ENCODE peak calls at places on chromosome 11, in six cellular contexts. P is H9, F is body of pancreas, Z is AG04450, N is MM.1S, B is GM23248. O is an unnamed sample.

GRCh38 chr11:17601206-17602075 is 54.4 kb downstream of the OTOG start:
- DNase-seq in P (no peak), F (no peak), Z (no peak), N (no peak), B (no peak), O (peak; percentile 93)

GRCh38 chr11:131430466-131431176 is 60.2 kb downstream of the NTM start:
- DNase-seq in P (no peak), F (no peak), Z (no peak), N (no peak), B (no peak), O (no peak)

GRCh38 chr11:86926975-86927374 is 28.2 kb downstream of the FZD4 start:
- DNase-seq in P (no peak), F (no peak), Z (no peak), N (no peak), B (peak; percentile 35), O (no peak)

GRCh38 chr11:6598555-6598954 is 4.9 kb downstream of the RRP8 start:
- DNase-seq in P (no peak), F (no peak), Z (no peak), N (no peak), B (no peak), O (no peak)

GRCh38 chr11:112300094-112300786 is 39.6 kb upstream of the PLET1 start:
- DNase-seq in P (no peak), F (no peak), Z (no peak), N (no peak), B (no peak), O (no peak)

GRCh38 chr11:127521413-127521812 is 520.8 kb upstream of the KIRREL3 start:
- DNase-seq in P (no peak), F (no peak), Z (peak; percentile 16), N (no peak), B (peak; percentile 59), O (no peak)

GRCh38 chr11:120442031-120442430 is 69.5 kb upstream of the GRIK4 start:
- DNase-seq in P (no peak), F (no peak), Z (no peak), N (no peak), B (no peak), O (no peak)

GRCh38 chr11:46808804-46809431 is 37.2 kb downstream of the CKAP5 start:
- DNase-seq in P (no peak), F (no peak), Z (no peak), N (peak; percentile 52), B (peak; percentile 43), O (peak; percentile 45)

GRCh38 chr11:104830080-104830479 is 68.2 kb downstream of the CASP12 start:
- DNase-seq in P (no peak), F (no peak), Z (no peak), N (no peak), B (peak; percentile 73), O (no peak)

GRCh38 chr11:3126901-3127691 is 38.0 kb downstream of the OSBPL5 start:
- DNase-seq in P (no peak), F (no peak), Z (no peak), N (no peak), B (no peak), O (no peak)

GRCh38 chr11:94175545-94175944 is 46.9 kb downstream of the PANX1 start:
- DNase-seq in P (no peak), F (no peak), Z (no peak), N (no peak), B (peak; percentile 96), O (peak; percentile 68)

GRCh38 chr11:40722179-40722795 is 737.2 kb downstream of the LRRC4C start:
- DNase-seq in P (peak; percentile 71), F (no peak), Z (no peak), N (peak; percentile 29), B (no peak), O (peak; percentile 50)

GRCh38 chr11:57387284-57388030 is 3.0 kb downstream of the PRG2 start:
- DNase-seq in P (no peak), F (no peak), Z (no peak), N (no peak), B (no peak), O (no peak)

GRCh38 chr11:66227700-66228099 is 40.7 kb upstream of the RAB1B start:
- DNase-seq in P (no peak), F (no peak), Z (no peak), N (no peak), B (no peak), O (no peak)

GRCh38 chr11:129747161-129747560 is 68.5 kb upstream of the TMEM45B start:
- DNase-seq in P (no peak), F (no peak), Z (no peak), N (no peak), B (peak; percentile 29), O (no peak)

GRCh38 chr11:129749141-129749540 is 66.5 kb upstream of the TMEM45B start:
- DNase-seq in P (no peak), F (no peak), Z (no peak), N (no peak), B (no peak), O (no peak)

DNA sequence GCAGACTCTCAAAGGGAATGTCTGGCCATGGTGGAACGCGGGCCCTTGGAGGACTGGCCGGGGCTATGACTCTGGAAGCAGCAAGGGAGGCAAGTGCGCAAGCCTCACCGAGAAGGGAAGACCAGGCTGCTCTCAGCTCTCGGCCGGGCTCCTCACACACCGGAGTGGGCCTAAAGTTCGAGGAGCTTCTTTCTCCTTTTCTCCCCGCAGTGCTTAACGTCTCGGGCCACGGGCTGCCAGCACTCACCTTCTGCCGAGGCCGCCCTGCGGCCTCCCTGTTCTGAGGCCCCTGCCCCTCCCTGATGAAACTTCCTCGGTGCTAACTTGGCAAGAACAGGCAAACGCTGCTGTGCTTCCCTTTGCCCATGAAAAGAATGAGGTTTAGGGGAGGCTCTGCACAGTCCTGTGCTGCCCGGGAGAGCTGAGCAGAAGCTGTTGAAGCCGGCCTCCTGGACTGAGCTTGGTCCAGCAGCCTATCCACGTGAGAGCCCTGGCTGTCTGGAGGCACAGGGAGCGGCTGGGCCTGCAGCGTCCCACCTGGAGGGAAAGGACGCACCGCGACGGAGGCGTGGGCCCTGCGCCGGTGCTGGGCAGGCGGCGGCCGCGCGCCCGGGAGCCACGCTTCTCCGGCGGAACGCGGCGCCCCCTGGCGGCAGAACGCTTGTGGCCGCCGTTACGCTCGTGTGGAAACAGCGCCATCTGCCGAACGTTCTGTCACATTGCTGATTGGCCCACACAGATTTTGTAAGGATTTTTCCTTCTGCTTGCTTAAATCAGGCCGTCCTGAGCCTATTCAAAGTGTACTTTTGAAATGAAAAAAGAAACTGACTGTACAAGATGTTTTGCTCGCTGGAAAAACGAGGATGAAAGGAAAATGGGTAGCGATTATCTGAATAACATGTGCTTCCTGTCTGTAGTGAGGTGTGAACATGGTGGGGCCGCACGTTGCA is 65.0 kb upstream of the TMEM45B start:
- DNase-seq in P (peak; percentile 81), F (peak; percentile 81), Z (peak; percentile 50), N (peak; percentile 81), B (peak; percentile 72), O (peak; percentile 31)
- H3K27me3 ChIP-seq in P (no peaks in the 10 kb centered on the region), F (no peaks in the 10 kb centered on the region), Z (peaks cover 20% of the 10 kb centered on the region), N (no peaks in the 10 kb centered on the region), B (peaks cover 61% of the 10 kb centered on the region), O (no peaks in the 10 kb centered on the region)

GRCh38 chr11:103668859-103669258 is 367.6 kb upstream of the DDI1 start:
- DNase-seq in P (no peak), F (no peak), Z (no peak), N (no peak), B (no peak), O (no peak)
- H3K27ac ChIP-seq in P (no peak overlapping the region), F (no peak overlapping the region), Z (no peak overlapping the region), N (no peak overlapping the region), B (no peak overlapping the region), O (no peak overlapping the region)

GRCh38 chr11:1805525-1805924 is 29.3 kb upstream of the SYT8 start:
- DNase-seq in P (no peak), F (no peak), Z (no peak), N (no peak), B (no peak), O (no peak)
- H3K27me3 ChIP-seq in P (no peaks in the 10 kb centered on the region), F (no peaks in the 10 kb centered on the region), Z (peaks cover 21% of the 10 kb centered on the region), N (peaks cover 96% of the 10 kb centered on the region), B (peaks cover 41% of the 10 kb centered on the region), O (no peaks in the 10 kb centered on the region)

DNA sequence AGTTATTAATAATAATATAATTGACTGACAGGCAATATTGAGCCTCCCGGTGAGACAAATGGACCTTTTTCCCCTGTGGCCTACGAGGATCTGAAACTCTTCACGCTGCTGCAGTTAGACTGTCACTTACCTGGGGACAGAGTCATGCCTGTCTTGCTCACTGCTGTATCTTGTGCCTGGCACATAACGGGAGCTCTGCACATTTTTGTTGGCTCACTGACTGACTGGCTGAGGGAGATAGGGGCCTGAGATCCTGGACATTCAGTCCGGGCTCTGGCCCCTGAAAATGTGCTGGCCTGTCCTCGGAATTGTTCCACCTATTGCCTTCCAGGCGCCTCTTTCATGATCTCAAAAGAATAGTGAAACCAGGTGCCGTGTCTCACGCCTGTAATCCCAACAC is 743 bp upstream of the CD3D start:
- DNase-seq in P (no peak), F (no peak), Z (no peak), N (no peak), B (no peak), O (no peak)
- H3K27ac ChIP-seq in P (no peak overlapping the region), F (no peak overlapping the region), Z (no peak overlapping the region), N (no peak overlapping the region), B (no peak overlapping the region), O (no peak overlapping the region)

O was measured in SJCRH30.